ENCODE peak calls at places on chromosome 2, in seven cellular contexts. X, E, N, K, U, P and Q are unnamed samples.

GRCh38 chr2:150020937-150021673 is 433.5 kb upstream of the MMADHC start:
- DNase-seq in X (no peak), E (no peak), N (no peak), K (no peak), U (no peak), P (no peak), Q (no peak)

GRCh38 chr2:113164930-113165585 is 8.7 kb upstream of the PSD4 start:
- DNase-seq in X (no peak), E (no peak), N (no peak), K (no peak), U (no peak), P (no peak), Q (no peak)

GRCh38 chr2:29213871-29214341 is 98.7 kb downstream of the CLIP4 start:
- DNase-seq in X (no peak), E (no peak), N (no peak), K (peak), U (no peak), P (peak), Q (no peak)

GRCh38 chr2:137659616-137660015 is 304.7 kb upstream of the HNMT start:
- DNase-seq in X (no peak), E (peak), N (peak), K (peak), U (peak), P (peak), Q (no peak)

GRCh38 chr2:240791211-240791800 is 28.7 kb downstream of the KIF1A start:
- DNase-seq in X (no peak), E (no peak), N (no peak), K (no peak), U (no peak), P (no peak), Q (no peak)

GRCh38 chr2:239313251-239313650 is 87.6 kb downstream of the HDAC4 start:
- DNase-seq in X (no peak), E (no peak), N (no peak), K (no peak), U (no peak), P (no peak), Q (peak)

GRCh38 chr2:30332791-30333453 is 101.6 kb downstream of the LBH start:
- DNase-seq in X (no peak), E (no peak), N (no peak), K (no peak), U (no peak), P (no peak), Q (no peak)

GRCh38 chr2:54636425-54637139 is 86.9 kb upstream of the EML6 start:
- DNase-seq in X (peak), E (no peak), N (no peak), K (no peak), U (peak), P (no peak), Q (no peak)

GRCh38 chr2:2271471-2271941 is 59.6 kb downstream of the MYT1L start:
- DNase-seq in X (no peak), E (peak), N (peak), K (no peak), U (no peak), P (peak), Q (no peak)

GRCh38 chr2:166451451-166451850 is 42.6 kb downstream of the SCN7A start:
- DNase-seq in X (peak), E (no peak), N (no peak), K (peak), U (peak), P (no peak), Q (no peak)

GRCh38 chr2:198101688-198102087 is 297.3 kb downstream of the PLCL1 start:
- DNase-seq in X (no peak), E (no peak), N (no peak), K (no peak), U (no peak), P (no peak), Q (no peak)

GRCh38 chr2:74405994-74406583 is 15.3 kb downstream of the C2orf81 start:
- DNase-seq in X (no peak), E (no peak), N (no peak), K (peak), U (peak), P (peak), Q (no peak)

GRCh38 chr2:137138263-137138662 is 372.9 kb downstream of the THSD7B start:
- DNase-seq in X (no peak), E (no peak), N (no peak), K (no peak), U (no peak), P (no peak), Q (no peak)

GRCh38 chr2:195363496-195363895 is 293.5 kb upstream of the SLC39A10 start:
- DNase-seq in X (peak), E (no peak), N (peak), K (peak), U (peak), P (peak), Q (no peak)

GRCh38 chr2:37753758-37754157 is 82.3 kb upstream of the CDC42EP3 start:
- DNase-seq in X (no peak), E (no peak), N (no peak), K (no peak), U (no peak), P (no peak), Q (no peak)

GRCh38 chr2:165369131-165369935 is 100.2 kb upstream of the CSRNP3 start:
- DNase-seq in X (no peak), E (no peak), N (no peak), K (peak), U (no peak), P (no peak), Q (no peak)

GRCh38 chr2:147499785-147500184 is 345.0 kb upstream of the ACVR2A start:
- DNase-seq in X (no peak), E (no peak), N (no peak), K (peak), U (no peak), P (no peak), Q (no peak)

GRCh38 chr2:205682239-205683021 is at the start of gene NRP2:
- DNase-seq in X (peak), E (peak), N (peak), K (peak), U (peak), P (peak), Q (peak)

GRCh38 chr2:44943693-44944101 is 2.2 kb downstream of the SIX3 start:
- DNase-seq in X (no peak), E (peak), N (no peak), K (no peak), U (no peak), P (no peak), Q (no peak)

DNA sequence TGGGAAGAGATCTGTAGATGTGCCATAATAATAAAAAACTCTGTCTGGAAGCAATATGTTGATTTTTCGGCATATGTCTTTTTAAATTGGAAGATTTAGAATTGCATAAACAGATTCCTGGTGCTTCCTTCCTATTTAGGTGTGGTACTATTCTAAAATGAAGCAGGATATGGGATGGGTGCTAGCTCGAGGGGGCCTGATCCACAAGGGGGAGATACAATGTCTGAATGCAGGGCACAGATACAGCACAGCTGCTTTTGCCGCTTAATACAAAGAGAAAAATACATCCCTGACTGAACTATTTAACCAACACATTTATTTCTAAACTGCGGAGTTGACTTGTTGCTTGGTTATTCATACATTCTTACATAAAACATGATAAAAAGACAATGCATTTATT is 169.1 kb downstream of the TMEFF2 start:
- DNase-seq in X (no peak), E (no peak), N (no peak), K (no peak), U (no peak), P (no peak), Q (no peak)
- TF ChIP-seq CTCF in X (no peak), E (no peak), N (no peak), K (no peak), U (peak), P (no peak), Q (no peak)

GRCh38 chr2:158996378-158996993 is 28.0 kb downstream of the TANC1 start:
- DNase-seq in X (no peak), E (no peak), N (no peak), K (no peak), U (no peak), P (no peak), Q (no peak)
- TF ChIP-seq CTCF in X (no peak), E (peak), N (peak), K (no peak), U (no peak), P (peak), Q (peak)

DNA sequence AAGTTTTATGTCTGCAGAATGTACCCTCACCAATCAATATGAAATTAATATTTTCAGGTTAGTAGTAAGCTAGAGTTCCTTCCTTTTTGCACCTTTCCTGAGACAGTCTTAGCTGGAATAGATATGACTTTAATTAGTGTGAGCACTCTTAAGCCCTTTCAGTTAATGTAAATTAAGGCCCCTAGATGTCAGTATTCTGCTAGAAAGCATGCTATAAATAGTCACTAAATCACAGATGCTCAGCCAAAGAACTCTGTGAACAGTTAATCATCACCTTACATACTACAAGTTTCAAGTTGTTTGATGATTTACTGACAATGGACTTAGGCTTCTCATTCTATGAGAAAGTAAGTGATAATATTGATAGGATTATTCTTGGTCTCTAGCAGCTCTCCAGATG is 413.7 kb downstream of the PTH2R start:
- DNase-seq in X (peak), E (peak), N (no peak), K (peak), U (no peak), P (peak), Q (no peak)
- TF ChIP-seq CTCF in X (no peak), E (peak), N (no peak), K (peak), U (no peak), P (peak), Q (peak)

GRCh38 chr2:174157048-174157447 is 91.3 kb downstream of the OLA1 start:
- DNase-seq in X (no peak), E (no peak), N (no peak), K (no peak), U (no peak), P (no peak), Q (no peak)

GRCh38 chr2:174161490-174161889 is 86.8 kb downstream of the OLA1 start:
- DNase-seq in X (peak), E (no peak), N (no peak), K (no peak), U (no peak), P (no peak), Q (no peak)

GRCh38 chr2:174153757-174154680 is 94.3 kb downstream of the OLA1 start:
- DNase-seq in X (peak), E (no peak), N (peak), K (peak), U (peak), P (no peak), Q (no peak)

GRCh38 chr2:174158003-174158402 is 90.3 kb downstream of the OLA1 start:
- DNase-seq in X (peak), E (peak), N (peak), K (peak), U (peak), P (peak), Q (no peak)
- TF ChIP-seq CTCF in X (peak), E (peak), N (peak), K (peak), U (peak), P (peak), Q (peak)

GRCh38 chr2:172231508-172231907 is 128.8 kb upstream of the DLX2 start:
- DNase-seq in X (no peak), E (no peak), N (no peak), K (no peak), U (no peak), P (no peak), Q (no peak)
- TF ChIP-seq CTCF in X (no peak), E (no peak), N (no peak), K (no peak), U (no peak), P (no peak), Q (no peak)

GRCh38 chr2:84870306-84870705 is 10.6 kb downstream of the TRABD2A start:
- DNase-seq in X (no peak), E (no peak), N (no peak), K (no peak), U (no peak), P (no peak), Q (no peak)
- TF ChIP-seq CTCF in X (no peak), E (no peak), N (no peak), K (no peak), U (no peak), P (no peak), Q (no peak)

DNA sequence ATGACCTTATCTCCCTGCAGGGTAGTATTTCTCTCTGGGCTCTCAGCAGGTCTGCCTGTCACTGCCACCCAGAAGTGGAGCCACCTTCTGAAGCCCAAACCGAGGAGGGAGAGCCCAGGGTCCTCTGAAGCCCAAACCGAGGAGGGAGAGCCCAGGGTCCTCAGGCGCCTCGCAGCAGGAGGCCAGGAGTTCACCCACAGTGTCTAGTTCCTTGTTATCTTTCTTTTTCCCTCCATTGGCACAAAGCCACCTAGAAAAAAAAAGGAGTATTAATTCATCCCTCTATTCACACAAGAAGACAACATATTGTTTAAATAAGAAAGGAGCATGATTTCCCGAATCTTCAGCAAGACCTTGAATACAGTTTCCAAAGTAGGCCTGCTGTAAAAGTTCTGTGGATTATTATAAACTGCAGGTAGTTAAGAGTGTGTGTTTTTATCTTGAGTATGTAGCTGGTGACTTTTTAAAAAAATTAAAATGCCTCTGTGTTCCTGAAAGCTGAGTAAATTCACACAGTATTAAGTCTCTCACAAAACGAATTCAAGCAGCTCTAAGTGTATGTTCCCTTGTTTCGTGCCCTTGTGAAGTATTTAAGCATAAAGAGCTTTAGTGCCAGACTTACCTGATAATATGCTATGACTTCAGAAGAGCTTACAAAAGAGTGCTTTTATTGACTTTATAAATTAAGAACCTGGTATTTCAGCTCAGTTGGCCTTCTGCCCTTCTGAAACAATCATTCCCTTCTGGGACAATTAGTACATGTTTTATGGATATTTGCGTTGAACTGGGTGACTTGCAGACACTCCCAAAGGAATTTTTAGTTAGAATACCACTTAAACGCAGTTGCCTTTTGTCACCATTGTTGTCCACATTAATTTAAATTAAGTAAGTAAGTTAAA is 11.7 kb upstream of the GRHL1 start:
- DNase-seq in X (no peak), E (no peak), N (no peak), K (no peak), U (no peak), P (peak), Q (no peak)
- TF ChIP-seq CTCF in X (no peak), E (no peak), N (no peak), K (no peak), U (no peak), P (no peak), Q (no peak)

GRCh38 chr2:32212293-32212692 is 46.6 kb downstream of the SLC30A6 start:
- DNase-seq in X (peak), E (no peak), N (no peak), K (no peak), U (no peak), P (no peak), Q (no peak)
- TF ChIP-seq CTCF in X (no peak), E (no peak), N (no peak), K (no peak), U (no peak), P (no peak), Q (no peak)